ENCODE peak calls at places on chromosomes 6 and 20, in six cellular contexts. D, K, Y, H, J and F are unnamed samples.

GRCh38 chr6:101080597-101080996 is 199.5 kb upstream of the ASCC3 start:
- DNase-seq in D (no peak), Y (no peak), J (no peak), K (no peak), H (peak; percentile 26), F (no peak)

GRCh38 chr6:43359381-43359780 is 10.1 kb downstream of the ZNF318 start:
- DNase-seq in J (no peak), H (no peak), K (no peak), Y (no peak), D (no peak), F (no peak)

GRCh38 chr6:170051229-170052172 is 239.4 kb downstream of the DLL1 start:
- DNase-seq in H (no peak), K (no peak), J (no peak), D (no peak), Y (no peak), F (peak; percentile 60)

GRCh38 chr6:111534366-111534765 is 51.3 kb upstream of the REV3L start:
- DNase-seq in Y (no peak), D (no peak), H (no peak), K (no peak), J (no peak), F (no peak)

GRCh38 chr6:27442932-27443331 is 30.0 kb downstream of the ZNF184 start:
- DNase-seq in Y (no peak), K (no peak), D (no peak), J (no peak), H (no peak), F (no peak)

GRCh38 chr20:34083137-34083536 is 28.9 kb downstream of the EIF2S2 start:
- DNase-seq in J (peak; percentile 33), Y (no peak), H (peak; percentile 65), D (no peak), K (no peak), F (peak; percentile 74)

GRCh38 chr20:5143856-5144255 is 17.0 kb downstream of the CDS2 start:
- DNase-seq in Y (no peak), H (no peak), K (no peak), J (no peak), D (no peak), F (no peak)

GRCh38 chr6:53023323-53023722 is 28.2 kb upstream of the GSTA4 start:
- DNase-seq in J (no peak), D (no peak), K (no peak), H (no peak), Y (no peak), F (no peak)

GRCh38 chr6:134774244-134774643 is 175.7 kb downstream of the ALDH8A1 start:
- DNase-seq in K (no peak), H (peak; percentile 59), J (no peak), D (no peak), Y (no peak), F (no peak)

GRCh38 chr6:147283460-147283859 is 79.2 kb downstream of the STXBP5 start:
- DNase-seq in D (no peak), H (no peak), J (no peak), K (no peak), Y (no peak), F (no peak)

GRCh38 chr20:46130534-46130933 is 12.4 kb downstream of the CD40 start:
- DNase-seq in H (no peak), J (peak; percentile 70), D (no peak), K (no peak), Y (no peak), F (no peak)

GRCh38 chr6:63560806-63561672 is 11.2 kb upstream of the LOC128125822 start:
- DNase-seq in D (no peak), H (no peak), J (no peak), K (no peak), Y (no peak), F (no peak)

GRCh38 chr20:52905235-52905634 is 66.9 kb upstream of the TSHZ2 start:
- DNase-seq in D (no peak), H (no peak), J (no peak), Y (no peak), K (no peak), F (no peak)

GRCh38 chr6:134935076-134935475 is 14.8 kb downstream of the ALDH8A1 start:
- DNase-seq in H (no peak), D (no peak), J (no peak), Y (no peak), K (no peak), F (no peak)

GRCh38 chr20:63977392-63978276 is 1.8 kb downstream of the SAMD10 start:
- DNase-seq in Y (no peak), K (no peak), D (no peak), J (no peak), H (no peak), F (no peak)

GRCh38 chr20:51731771-51732453 is 36.3 kb downstream of the ATP9A start:
- DNase-seq in H (no peak), K (no peak), J (no peak), D (no peak), Y (no peak), F (no peak)

GRCh38 chr6:88870728-88871330 is 92.6 kb downstream of the RNGTT start:
- DNase-seq in H (no peak), K (peak; percentile 24), J (peak; percentile 9), Y (no peak), D (no peak), F (no peak)

GRCh38 chr6:101956961-101957360 is 563.5 kb downstream of the GRIK2 start:
- DNase-seq in D (no peak), Y (no peak), K (no peak), J (no peak), H (no peak), F (no peak)

GRCh38 chr20:44571367-44571766 is 11.0 kb upstream of the PKIG start:
- DNase-seq in H (no peak), K (no peak), D (no peak), Y (no peak), J (no peak), F (no peak)

GRCh38 chr6:123089223-123089622 is 93.2 kb downstream of the CLVS2 start:
- DNase-seq in J (no peak), K (no peak), Y (no peak), H (no peak), D (no peak), F (no peak)

GRCh38 chr6:105184921-105185320 is 5.1 kb upstream of the POPDC3 start:
- DNase-seq in Y (no peak), J (no peak), K (no peak), H (no peak), D (no peak), F (no peak)

GRCh38 chr6:164106345-164106769 is 691.8 kb downstream of the QKI start:
- DNase-seq in J (no peak), K (no peak), H (no peak), D (no peak), Y (no peak), F (peak; percentile 74)

GRCh38 chr20:846894-847278 is 13.4 kb downstream of the FAM110A start:
- DNase-seq in K (peak; percentile 79), D (peak; percentile 33), Y (peak; percentile 13), H (no peak), J (no peak), F (peak; percentile 61)

GRCh38 chr20:52104546-52105044 is 87.0 kb downstream of the ZFP64 start:
- DNase-seq in Y (no peak), D (no peak), H (no peak), K (peak; percentile 50), J (no peak), F (no peak)

GRCh38 chr6:46947497-46947896 is 25.8 kb upstream of the ADGRF5 start:
- DNase-seq in K (no peak), J (no peak), D (no peak), H (no peak), Y (no peak), F (no peak)

GRCh38 chr20:49699200-49699992 is 14.3 kb downstream of the B4GALT5 start:
- DNase-seq in Y (no peak), J (no peak), H (peak; percentile 41), D (no peak), K (peak; percentile 52), F (no peak)

GRCh38 chr20:63027425-63028389 is 20.9 kb upstream of the BHLHE23 start:
- DNase-seq in K (peak; percentile 81), D (no peak), Y (no peak), J (no peak), H (no peak), F (no peak)